ENCODE peak calls at places on chromosomes 13 and 19, in eight cellular contexts. Y is right atrium auricular region; J is stimulated activated CD8-positive, alpha-beta memory T cell treated with anti-CD3 and anti-CD28 coated beads, Interleukin-4, amount 100 ng/mL, for 1 hour; O is heart left ventricle; A is NCI-H2081; P is DMS53; Q is C1 segment of cervical spinal cord; T is smooth muscle cell of the brain vasculature. L is an unnamed sample.

GRCh38 chr13:44903596-44903995 is 85.7 kb downstream of the NUFIP1 start:
- DNase-seq in P (peak), A (no peak), T (no peak), Q (peak), O (peak), J (no peak), Y (peak), L (no peak)

GRCh38 chr13:75935805-75936204 is 299.7 kb downstream of the LMO7 start:
- DNase-seq in Y (no peak), O (no peak), A (no peak), T (no peak), Q (no peak), J (no peak), P (no peak), L (no peak)

GRCh38 chr13:112931028-112931934 is 37.7 kb upstream of the MCF2L start:
- DNase-seq in J (no peak), O (no peak), A (peak), T (peak), P (peak), Q (no peak), Y (no peak), L (peak)

GRCh38 chr13:27969073-27969865 is at the start of gene CDX2:
- DNase-seq in O (no peak), T (no peak), P (peak), Q (no peak), J (no peak), Y (no peak), A (no peak), L (no peak)

GRCh38 chr19:40921005-40921897 is 39.2 kb upstream of the CYP2A7 start:
- DNase-seq in Q (no peak), Y (no peak), O (no peak), A (no peak), T (no peak), J (no peak), P (peak), L (peak)

GRCh38 chr19:43934985-43935708 is at the start of gene ZNF45:
- DNase-seq in J (peak), T (peak), A (peak), Y (peak), P (peak), Q (peak), O (peak), L (peak)

GRCh38 chr19:47151627-47152026 is 21.0 kb downstream of the SAE1 start:
- DNase-seq in O (no peak), J (no peak), T (no peak), A (no peak), Q (no peak), Y (no peak), P (no peak), L (no peak)

GRCh38 chr19:8973501-8974091 is 36.6 kb downstream of the MUC16 start:
- DNase-seq in J (no peak), A (no peak), T (no peak), Y (no peak), O (no peak), Q (no peak), P (peak), L (no peak)

GRCh38 chr19:48539503-48540096 is 12.4 kb upstream of the SULT2B1 start:
- DNase-seq in P (peak), A (peak), Y (no peak), J (no peak), T (no peak), Q (no peak), O (peak), L (peak)

GRCh38 chr19:27779953-27780352 is 1433.0 kb downstream of the UQCRFS1 start:
- DNase-seq in T (no peak), Q (no peak), P (no peak), Y (no peak), J (no peak), A (no peak), O (no peak), L (no peak)

GRCh38 chr13:21318891-21319532 is 140.1 kb downstream of the ZDHHC20 start:
- DNase-seq in O (no peak), J (no peak), T (no peak), P (no peak), A (no peak), Q (no peak), Y (no peak), L (no peak)